ENCODE peak calls at places on chromosomes 12 and 14, in four cellular contexts. V is pancreas, O is psoas muscle, T is epithelial cell of prostate. I is an unnamed sample.

GRCh38 chr12:20798561-20798960 is 11.9 kb upstream of the SLCO1B3 start:
- DNase-seq in V (no peak), O (no peak), T (no peak), I (no peak)

GRCh38 chr12:92425152-92425551 is 277.6 kb upstream of the PLEKHG7 start:
- DNase-seq in V (no peak), O (no peak), T (no peak), I (no peak)

GRCh38 chr12:62426095-62426488 is 40.5 kb upstream of the MON2 start:
- DNase-seq in V (no peak), T (no peak), O (no peak), I (no peak)

GRCh38 chr12:44689587-44689986 is 186.5 kb downstream of the NELL2 start:
- DNase-seq in V (no peak), T (no peak), O (no peak), I (no peak)

GRCh38 chr12:116525418-116526001 is 33.7 kb upstream of the MAP1LC3B2 start:
- DNase-seq in O (peak), V (peak), T (peak), I (peak)

GRCh38 chr12:46523863-46524770 is 151.5 kb upstream of the SLC38A2 start:
- DNase-seq in V (no peak), O (peak), T (peak), I (no peak)

GRCh38 chr14:78758333-78758732 is 588.2 kb downstream of the NRXN3 start:
- DNase-seq in O (no peak), T (no peak), V (no peak), I (no peak)

GRCh38 chr14:105700622-105701288 is 174.4 kb downstream of the TMEM121 start:
- DNase-seq in T (no peak), V (no peak), O (no peak), I (no peak)

GRCh38 chr14:69287096-69287991 is 27.4 kb downstream of the GALNT16 start:
- DNase-seq in T (no peak), V (no peak), O (no peak), I (no peak)

GRCh38 chr12:27336254-27336653 is 3.6 kb downstream of the BMAL2 start:
- DNase-seq in V (no peak), O (no peak), T (peak), I (peak)

GRCh38 chr14:54098536-54098935 is 141.9 kb upstream of the BMP4 start:
- DNase-seq in V (no peak), O (no peak), T (no peak), I (no peak)

GRCh38 chr14:102493096-102493495 is 16.5 kb downstream of the ANKRD9 start:
- DNase-seq in O (peak), T (no peak), V (no peak), I (no peak)

GRCh38 chr14:31208546-31209424 is 1.2 kb upstream of the HECTD1 start:
- DNase-seq in T (no peak), V (no peak), O (no peak), I (no peak)

GRCh38 chr12:104758771-104759170 is 199.3 kb downstream of the SLC41A2 start:
- DNase-seq in T (no peak), V (no peak), O (no peak), I (no peak)

GRCh38 chr12:53601296-53601847 is 24.8 kb downstream of the ATF7 start:
- DNase-seq in V (no peak), O (no peak), T (no peak), I (no peak)

GRCh38 chr12:12716151-12716844 is 870 bp upstream of the CDKN1B start:
- DNase-seq in T (no peak), V (no peak), O (no peak), I (no peak)

GRCh38 chr12:6056406-6057211 is 67.9 kb downstream of the VWF start:
- DNase-seq in O (no peak), V (no peak), T (no peak), I (no peak)

GRCh38 chr12:132326646-132327045 is 2.7 kb downstream of the GALNT9 start:
- DNase-seq in T (no peak), O (peak), V (no peak), I (no peak)

GRCh38 chr12:67681145-67681778 is 32.7 kb downstream of the DYRK2 start:
- DNase-seq in O (no peak), T (no peak), V (no peak), I (no peak)

GRCh38 chr12:62655524-62656160 is 189.0 kb downstream of the MON2 start:
- DNase-seq in O (no peak), V (no peak), T (no peak), I (no peak)

GRCh38 chr12:67593041-67593870 is 55.3 kb upstream of the DYRK2 start:
- DNase-seq in T (peak), O (no peak), V (peak), I (peak)

GRCh38 chr14:104470588-104470987 is 109.0 kb upstream of the C14orf180 start:
- DNase-seq in T (no peak), O (no peak), V (no peak), I (no peak)

GRCh38 chr12:72677187-72677586 is 405.0 kb downstream of the TRHDE start:
- DNase-seq in O (no peak), V (no peak), T (no peak), I (no peak)

GRCh38 chr12:97778111-97778510 is 315.5 kb downstream of the RMST start:
- DNase-seq in V (no peak), T (no peak), O (no peak), I (no peak)

GRCh38 chr12:52521581-52522266 is 1.5 kb upstream of the KRT5 start:
- DNase-seq in V (no peak), T (peak), O (no peak), I (no peak)

GRCh38 chr12:121766290-121767039 is 27.0 kb downstream of the RHOF start:
- DNase-seq in V (no peak), T (no peak), O (no peak), I (no peak)

GRCh38 chr14:52400846-52401245 is 86.7 kb downstream of the PTGER2 start:
- DNase-seq in T (no peak), O (no peak), V (no peak), I (no peak)

GRCh38 chr12:121903202-121903601 is 14.6 kb downstream of the PSMD9 start:
- DNase-seq in O (no peak), V (no peak), T (no peak), I (no peak)

GRCh38 chr12:607541-608001 is 55.7 kb downstream of the NINJ2 start:
- DNase-seq in O (peak), T (peak), V (no peak), I (peak)

GRCh38 chr12:71392521-71393145 is 47.0 kb upstream of the LGR5 start:
- DNase-seq in O (no peak), T (peak), V (no peak), I (no peak)

GRCh38 chr12:120089105-120089504 is 27.4 kb downstream of the RAB35 start:
- DNase-seq in V (no peak), T (no peak), O (peak), I (no peak)

GRCh38 chr12:28033538-28033915 is 61.0 kb upstream of the PTHLH start:
- DNase-seq in V (no peak), T (peak), O (no peak), I (no peak)

GRCh38 chr12:42854208-42854607 is 264.7 kb upstream of the PRICKLE1 start:
- DNase-seq in V (no peak), T (no peak), O (peak), I (no peak)

GRCh38 chr12:49979061-49979586 is 6.4 kb downstream of the AQP6 start:
- DNase-seq in V (no peak), T (no peak), O (peak), I (no peak)

GRCh38 chr14:94944636-94945258 is 174.8 kb upstream of the GSC start:
- DNase-seq in O (no peak), T (no peak), V (no peak), I (no peak)

GRCh38 chr14:93936245-93936644 is 9.1 kb downstream of the FAM181A start:
- DNase-seq in T (no peak), O (no peak), V (no peak), I (no peak)

GRCh38 chr12:1277905-1278304 is 286.9 kb downstream of the ERC1 start:
- DNase-seq in V (no peak), T (no peak), O (no peak), I (no peak)

I was measured in stomach.